ENCODE peak calls at places on chromosomes 12 and 14, in six cellular contexts. One of them, this sample, is unnamed.

GRCh38 chr14:103961928-103962578 is 19.7 kb upstream of the RD3L start:
- DNase-seq in mesenchymal stem cell: no peak
- DNase-seq in H1: no peak
- DNase-seq in neuronal stem cell: no peak
- DNase-seq in IMR-90: no peak
- DNase-seq in H9: no peak
- DNase-seq in this sample: no peak

GRCh38 chr14:102941419-102942011 is 19.1 kb downstream of the AMN start:
- DNase-seq in IMR-90: peak
- DNase-seq in neuronal stem cell: no peak
- DNase-seq in mesenchymal stem cell: no peak
- DNase-seq in H9: no peak
- DNase-seq in H1: no peak
- DNase-seq in this sample: no peak

GRCh38 chr12:42180990-42181611 is 36.4 kb upstream of the GXYLT1 start:
- DNase-seq in H1: no peak
- DNase-seq in IMR-90: peak
- DNase-seq in H9: no peak
- DNase-seq in mesenchymal stem cell: peak
- DNase-seq in neuronal stem cell: no peak
- DNase-seq in this sample: no peak

GRCh38 chr12:69475237-69475984 is 5.2 kb downstream of the FRS2 start:
- DNase-seq in IMR-90: peak
- DNase-seq in neuronal stem cell: peak
- DNase-seq in mesenchymal stem cell: peak
- DNase-seq in H9: no peak
- DNase-seq in H1: no peak
- DNase-seq in this sample: no peak

GRCh38 chr12:3683670-3684069 is 69.2 kb downstream of the CRACR2A start:
- DNase-seq in H1: no peak
- DNase-seq in mesenchymal stem cell: peak
- DNase-seq in IMR-90: peak
- DNase-seq in H9: no peak
- DNase-seq in neuronal stem cell: no peak
- DNase-seq in this sample: no peak

GRCh38 chr14:50801706-50802105 is 29.3 kb downstream of the NIN start:
- DNase-seq in IMR-90: peak
- DNase-seq in H1: no peak
- DNase-seq in neuronal stem cell: no peak
- DNase-seq in H9: no peak
- DNase-seq in mesenchymal stem cell: peak
- DNase-seq in this sample: no peak

GRCh38 chr14:84496677-84497076 is 1033.3 kb upstream of the FLRT2 start:
- DNase-seq in H9: no peak
- DNase-seq in mesenchymal stem cell: no peak
- DNase-seq in IMR-90: no peak
- DNase-seq in neuronal stem cell: no peak
- DNase-seq in H1: no peak
- DNase-seq in this sample: no peak

GRCh38 chr14:92880851-92881250 is 42.1 kb upstream of the CHGA start:
- DNase-seq in mesenchymal stem cell: no peak
- DNase-seq in IMR-90: peak
- DNase-seq in neuronal stem cell: no peak
- DNase-seq in H1: peak
- DNase-seq in H9: peak
- DNase-seq in this sample: peak

GRCh38 chr12:124346425-124347168 is 51.7 kb downstream of the RFLNA start:
- DNase-seq in H9: no peak
- DNase-seq in mesenchymal stem cell: no peak
- DNase-seq in H1: no peak
- DNase-seq in IMR-90: no peak
- DNase-seq in neuronal stem cell: no peak
- DNase-seq in this sample: no peak

GRCh38 chr14:96206461-96206860 is 1.8 kb downstream of the BDKRB2 start:
- DNase-seq in neuronal stem cell: no peak
- DNase-seq in H1: no peak
- DNase-seq in H9: no peak
- DNase-seq in mesenchymal stem cell: no peak
- DNase-seq in IMR-90: no peak
- DNase-seq in this sample: no peak

GRCh38 chr12:52023976-52024688 is 17.4 kb downstream of the TAMALIN start:
- DNase-seq in IMR-90: no peak
- DNase-seq in H9: no peak
- DNase-seq in neuronal stem cell: no peak
- DNase-seq in H1: no peak
- DNase-seq in mesenchymal stem cell: no peak
- DNase-seq in this sample: no peak

GRCh38 chr14:73764406-73764805 is 50.2 kb upstream of the PNMA1 start:
- DNase-seq in H9: no peak
- DNase-seq in IMR-90: no peak
- DNase-seq in neuronal stem cell: no peak
- DNase-seq in mesenchymal stem cell: peak
- DNase-seq in H1: no peak
- DNase-seq in this sample: no peak

GRCh38 chr14:68957688-68958248 is 21.3 kb downstream of the ACTN1 start:
- DNase-seq in H9: no peak
- DNase-seq in IMR-90: no peak
- DNase-seq in mesenchymal stem cell: no peak
- DNase-seq in H1: no peak
- DNase-seq in neuronal stem cell: no peak
- DNase-seq in this sample: no peak

GRCh38 chr14:66503532-66503931 is 4.4 kb upstream of the GPHN start:
- DNase-seq in neuronal stem cell: no peak
- DNase-seq in H1: no peak
- DNase-seq in mesenchymal stem cell: no peak
- DNase-seq in IMR-90: peak
- DNase-seq in H9: no peak
- DNase-seq in this sample: no peak

GRCh38 chr12:106645074-106645421 is 62.2 kb downstream of the RFX4 start:
- DNase-seq in H1: no peak
- DNase-seq in H9: no peak
- DNase-seq in mesenchymal stem cell: no peak
- DNase-seq in neuronal stem cell: no peak
- DNase-seq in IMR-90: no peak
- DNase-seq in this sample: no peak

GRCh38 chr14:102849522-102850379 is 72.5 kb downstream of the TRAF3 start:
- DNase-seq in IMR-90: peak
- DNase-seq in neuronal stem cell: no peak
- DNase-seq in H1: no peak
- DNase-seq in mesenchymal stem cell: peak
- DNase-seq in H9: no peak
- DNase-seq in this sample: no peak

GRCh38 chr14:24481622-24482324 is 26.3 kb downstream of the CMA1 start:
- DNase-seq in H9: peak
- DNase-seq in H1: peak
- DNase-seq in neuronal stem cell: peak
- DNase-seq in mesenchymal stem cell: no peak
- DNase-seq in IMR-90: peak
- DNase-seq in this sample: peak

GRCh38 chr12:57451233-57451778 is 3.8 kb upstream of the INHBE start:
- DNase-seq in IMR-90: peak
- DNase-seq in H1: no peak
- DNase-seq in neuronal stem cell: no peak
- DNase-seq in mesenchymal stem cell: no peak
- DNase-seq in H9: no peak
- DNase-seq in this sample: no peak

GRCh38 chr12:10705655-10706054 is 17.5 kb downstream of the YBX3 start:
- DNase-seq in H9: no peak
- DNase-seq in IMR-90: peak
- DNase-seq in neuronal stem cell: no peak
- DNase-seq in mesenchymal stem cell: no peak
- DNase-seq in H1: no peak
- DNase-seq in this sample: no peak

GRCh38 chr14:31194661-31195060 is 12.9 kb downstream of the HECTD1 start:
- DNase-seq in IMR-90: no peak
- DNase-seq in H9: no peak
- DNase-seq in mesenchymal stem cell: no peak
- DNase-seq in H1: no peak
- DNase-seq in neuronal stem cell: no peak
- DNase-seq in this sample: no peak

GRCh38 chr14:24369463-24369862 is 1.5 kb downstream of the NFATC4 start:
- DNase-seq in H1: no peak
- DNase-seq in IMR-90: no peak
- DNase-seq in mesenchymal stem cell: no peak
- DNase-seq in H9: no peak
- DNase-seq in neuronal stem cell: no peak
- DNase-seq in this sample: no peak

GRCh38 chr12:104213952-104214351 is 1.6 kb upstream of the TXNRD1 start:
- DNase-seq in neuronal stem cell: no peak
- DNase-seq in H9: no peak
- DNase-seq in H1: no peak
- DNase-seq in mesenchymal stem cell: peak
- DNase-seq in IMR-90: peak
- DNase-seq in this sample: no peak

GRCh38 chr12:104212516-104212915 is 3.1 kb upstream of the TXNRD1 start:
- DNase-seq in H9: no peak
- DNase-seq in mesenchymal stem cell: no peak
- DNase-seq in H1: no peak
- DNase-seq in IMR-90: peak
- DNase-seq in neuronal stem cell: no peak
- DNase-seq in this sample: no peak

GRCh38 chr12:104216461-104217058 is 981 bp downstream of the TXNRD1 start:
- DNase-seq in mesenchymal stem cell: no peak
- DNase-seq in IMR-90: no peak
- DNase-seq in neuronal stem cell: no peak
- DNase-seq in H9: no peak
- DNase-seq in H1: no peak
- DNase-seq in this sample: no peak

GRCh38 chr12:104218935-104219334 is 3.4 kb downstream of the TXNRD1 start:
- DNase-seq in neuronal stem cell: no peak
- DNase-seq in mesenchymal stem cell: peak
- DNase-seq in IMR-90: peak
- DNase-seq in H9: no peak
- DNase-seq in H1: no peak
- DNase-seq in this sample: no peak

GRCh38 chr12:104215638-104216297 is at the start of gene TXNRD1:
- DNase-seq in neuronal stem cell: peak
- DNase-seq in IMR-90: peak
- DNase-seq in mesenchymal stem cell: peak
- DNase-seq in H9: peak
- DNase-seq in H1: peak
- DNase-seq in this sample: peak
- H2BK5ac ChIP-seq in neuronal stem cell: peak
- H2BK5ac ChIP-seq in IMR-90: peak
- H2BK5ac ChIP-seq in mesenchymal stem cell: peak
- H2BK5ac ChIP-seq in H9: no peak
- H2BK5ac ChIP-seq in H1: no peak
- H2BK5ac ChIP-seq in this sample: no peak

GRCh38 chr14:51967521-51967920 is 21.8 kb upstream of the RTRAF start:
- DNase-seq in H9: no peak
- DNase-seq in neuronal stem cell: no peak
- DNase-seq in H1: no peak
- DNase-seq in IMR-90: peak
- DNase-seq in mesenchymal stem cell: no peak
- DNase-seq in this sample: no peak

GRCh38 chr14:51959928-51960327 is 29.4 kb upstream of the RTRAF start:
- DNase-seq in H1: no peak
- DNase-seq in neuronal stem cell: no peak
- DNase-seq in IMR-90: no peak
- DNase-seq in mesenchymal stem cell: no peak
- DNase-seq in H9: no peak
- DNase-seq in this sample: no peak

GRCh38 chr14:51962678-51963077 is 26.7 kb upstream of the RTRAF start:
- DNase-seq in H1: no peak
- DNase-seq in neuronal stem cell: no peak
- DNase-seq in mesenchymal stem cell: peak
- DNase-seq in IMR-90: peak
- DNase-seq in H9: no peak
- DNase-seq in this sample: peak

GRCh38 chr14:51957950-51958349 is 31.4 kb upstream of the RTRAF start:
- DNase-seq in IMR-90: peak
- DNase-seq in neuronal stem cell: no peak
- DNase-seq in H9: no peak
- DNase-seq in mesenchymal stem cell: no peak
- DNase-seq in H1: no peak
- DNase-seq in this sample: no peak

DNA sequence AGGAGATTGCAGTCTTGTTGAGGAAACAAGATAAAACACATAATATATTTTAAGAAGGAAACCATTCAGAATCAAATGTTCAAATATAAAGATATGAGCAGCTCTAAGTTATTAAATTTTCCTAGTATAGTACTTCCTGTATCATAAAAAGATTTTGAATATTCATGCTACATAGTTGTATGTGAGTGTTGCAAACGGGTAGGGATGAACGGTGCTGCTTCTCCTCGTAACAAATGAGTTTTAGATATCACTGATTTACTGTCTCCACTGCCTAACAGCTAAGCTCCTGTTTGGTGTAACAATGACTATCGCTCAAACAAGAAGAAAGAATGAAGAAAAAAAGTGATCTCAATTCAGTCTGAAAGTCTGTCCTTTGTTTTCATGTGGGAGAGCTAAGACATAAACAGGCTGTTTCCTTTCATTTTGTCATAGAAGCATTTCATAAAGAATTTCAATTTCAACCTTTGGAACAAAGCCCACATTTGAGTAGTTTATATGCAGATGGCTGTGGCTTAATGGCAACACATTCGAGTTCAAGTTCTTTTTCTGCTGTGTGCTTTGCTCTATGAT is 26.1 kb upstream of the RTRAF start:
- DNase-seq in H1: no peak
- DNase-seq in mesenchymal stem cell: peak
- DNase-seq in IMR-90: peak
- DNase-seq in neuronal stem cell: no peak
- DNase-seq in H9: no peak
- DNase-seq in this sample: no peak
- H3K4ac ChIP-seq in H1: no peak
- H3K4ac ChIP-seq in mesenchymal stem cell: no peak
- H3K4ac ChIP-seq in IMR-90: no peak
- H3K4ac ChIP-seq in neuronal stem cell: no peak
- H3K4ac ChIP-seq in H9: no peak
- H3K4ac ChIP-seq in this sample: no peak

GRCh38 chr14:22982477-22983245 is at the start of gene AJUBA:
- DNase-seq in mesenchymal stem cell: peak
- DNase-seq in H1: no peak
- DNase-seq in neuronal stem cell: peak
- DNase-seq in IMR-90: peak
- DNase-seq in H9: peak
- DNase-seq in this sample: peak
- H3K23ac ChIP-seq in mesenchymal stem cell: peak
- H3K23ac ChIP-seq in H1: no peak
- H3K23ac ChIP-seq in neuronal stem cell: peak
- H3K23ac ChIP-seq in IMR-90: peak
- H3K23ac ChIP-seq in H9: no peak
- H3K23ac ChIP-seq in this sample: peak

DNA sequence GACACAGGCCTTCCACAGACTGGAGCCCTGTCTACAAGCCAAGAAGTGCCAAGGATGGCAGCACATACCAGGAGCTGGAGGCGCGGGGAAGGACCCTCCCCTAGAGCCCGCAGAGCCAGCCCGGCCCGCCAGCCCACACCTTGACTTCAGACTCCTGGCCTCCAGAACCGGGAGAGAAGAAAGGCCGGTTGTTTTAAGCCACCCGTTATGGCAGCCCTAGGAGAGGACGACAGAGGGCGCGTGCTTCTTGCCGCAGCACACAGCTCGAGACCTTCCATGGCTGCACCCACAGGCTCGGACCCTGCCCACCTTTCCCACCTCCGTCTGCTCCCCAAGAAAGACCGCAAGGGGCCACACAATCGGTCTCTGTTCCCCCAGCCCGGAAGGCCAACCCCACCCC is 53.7 kb downstream of the RNF34 start:
- DNase-seq in H9: peak
- DNase-seq in H1: no peak
- DNase-seq in mesenchymal stem cell: no peak
- DNase-seq in IMR-90: no peak
- DNase-seq in neuronal stem cell: no peak
- DNase-seq in this sample: no peak
- H2BK5ac ChIP-seq in H9: no peak
- H2BK5ac ChIP-seq in H1: no peak
- H2BK5ac ChIP-seq in mesenchymal stem cell: no peak
- H2BK5ac ChIP-seq in IMR-90: no peak
- H2BK5ac ChIP-seq in neuronal stem cell: no peak
- H2BK5ac ChIP-seq in this sample: no peak

This sample was measured in mesendoderm.